ENCODE peak calls at places on chromosomes 4 and X, in five cellular contexts. S is DND-41, W is fibroblast of pulmonary artery, D is A549, R is neural progenitor cell. V is an unnamed sample.

GRCh38 chr4:108885211-108885610 is 122.4 kb upstream of the ETNPPL start:
- DNase-seq in S (no peak), W (peak), D (no peak), R (no peak), V (no peak)

GRCh38 chr4:95835672-95836071 is 4.2 kb upstream of the PDHA2 start:
- DNase-seq in S (peak), W (no peak), D (no peak), R (peak), V (peak)

GRCh38 chr4:912548-913279 is 19.4 kb downstream of the GAK start:
- DNase-seq in S (no peak), W (no peak), D (no peak), R (no peak), V (no peak)

GRCh38 chrX:142601792-142602191 is 396.7 kb upstream of the MAGEC2 start:
- DNase-seq in S (no peak), W (no peak), D (no peak), R (no peak), V (no peak)

GRCh38 chr4:41787931-41788330 is 39.4 kb upstream of the PHOX2B start:
- DNase-seq in S (no peak), W (no peak), D (no peak), R (no peak), V (no peak)

GRCh38 chr4:107037188-107037587 is 1.1 kb upstream of the DKK2 start:
- DNase-seq in S (no peak), W (peak), D (no peak), R (peak), V (no peak)

GRCh38 chr4:110122201-110122600 is 76.2 kb downstream of the ELOVL6 start:
- DNase-seq in S (no peak), W (peak), D (no peak), R (no peak), V (no peak)

GRCh38 chr4:182736207-182736606 is 181.0 kb downstream of the DCTD start:
- DNase-seq in S (no peak), W (no peak), D (no peak), R (no peak), V (no peak)

DNA sequence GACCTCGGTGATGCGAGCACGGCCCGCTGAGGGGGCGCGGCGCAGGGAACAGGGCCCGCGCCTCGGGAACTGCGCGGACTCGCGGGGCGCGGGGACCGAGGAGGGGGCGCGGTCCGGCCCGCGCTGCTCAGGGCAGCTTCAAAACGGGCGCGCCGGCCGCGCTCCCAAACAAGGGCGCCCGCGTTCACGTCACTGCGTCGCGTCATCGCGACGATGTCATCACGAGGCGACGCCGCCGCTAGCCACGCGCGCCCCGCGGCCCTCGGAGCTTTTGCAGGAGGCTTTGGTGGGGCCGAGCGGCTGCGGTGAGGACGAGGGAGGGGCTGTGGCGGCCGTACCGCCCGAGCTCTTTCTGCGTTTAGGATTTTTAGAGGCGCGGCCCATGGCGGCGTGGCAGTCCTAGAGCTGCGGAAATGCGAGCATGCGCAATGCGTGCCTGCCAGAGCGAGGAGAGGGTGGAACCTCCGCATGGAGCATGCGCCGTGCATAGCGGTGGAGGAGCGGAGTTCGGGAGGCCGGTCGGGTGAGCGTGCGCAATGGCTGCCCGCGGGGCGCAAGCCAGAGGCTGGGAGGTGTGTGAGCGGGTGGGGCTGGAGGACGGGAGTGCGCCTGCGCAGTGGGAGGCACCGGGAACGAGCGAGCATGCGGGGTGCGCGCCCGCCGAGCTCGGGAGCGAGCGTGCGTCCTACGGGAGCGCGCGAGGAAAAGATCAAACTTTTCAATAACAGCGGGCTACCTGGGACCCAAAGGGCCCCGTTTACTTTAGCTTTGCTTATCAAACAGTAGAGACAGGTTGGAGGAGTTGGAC is at the start of gene PPP2R3B:
- DNase-seq in S (peak), W (peak), D (peak), R (peak), V (peak)
- TF ChIP-seq CTCF in S (no peak), W (no peak), D (no peak), R (no peak), V (no peak)

GRCh38 chrX:148382983-148383382 is 117.4 kb upstream of the AFF2 start:
- DNase-seq in S (no peak), W (no peak), D (no peak), R (peak), V (no peak)

GRCh38 chrX:148380614-148381561 is 119.5 kb upstream of the AFF2 start:
- DNase-seq in S (peak), W (no peak), D (no peak), R (no peak), V (peak)

GRCh38 chrX:148380107-148380506 is 120.3 kb upstream of the AFF2 start:
- DNase-seq in S (peak), W (no peak), D (no peak), R (no peak), V (no peak)

GRCh38 chrX:148385471-148385870 is 114.9 kb upstream of the AFF2 start:
- DNase-seq in S (no peak), W (no peak), D (no peak), R (no peak), V (no peak)

DNA sequence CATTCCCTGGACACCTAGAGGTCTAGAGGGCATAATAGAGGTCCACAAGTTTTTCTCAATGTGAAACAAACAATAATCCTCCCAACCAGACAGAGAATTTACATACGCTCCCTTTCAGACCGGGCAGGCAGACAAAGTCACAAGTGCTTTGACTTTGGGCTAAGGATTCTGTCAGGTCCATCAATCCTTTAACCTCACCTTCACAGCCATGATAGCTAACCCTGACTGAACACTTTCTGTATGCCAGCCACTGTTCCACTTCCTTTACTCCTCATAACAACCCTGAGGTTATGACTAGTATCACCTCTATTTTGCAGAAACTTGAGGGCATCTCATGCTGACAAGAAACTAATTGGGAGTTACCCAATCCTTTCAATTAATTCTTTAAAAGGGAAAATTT is 118.8 kb upstream of the AFF2 start:
- DNase-seq in S (peak), W (no peak), D (no peak), R (no peak), V (peak)
- H3K4me3 ChIP-seq in S (peak), W (no peak), D (no peak), R (no peak), V (peak)

GRCh38 chrX:140317462-140317861 is 187.4 kb downstream of the SOX3 start:
- DNase-seq in S (no peak), W (no peak), D (no peak), R (no peak), V (no peak)
- TF ChIP-seq CTCF in S (no peak), W (no peak), D (no peak), R (peak), V (no peak)

GRCh38 chr4:169031392-169031791 is 21.3 kb upstream of the CBR4 start:
- DNase-seq in S (no peak), W (no peak), D (no peak), R (no peak), V (no peak)

GRCh38 chr4:169030575-169030982 is 20.5 kb upstream of the CBR4 start:
- DNase-seq in S (no peak), W (peak), D (peak), R (no peak), V (no peak)

GRCh38 chr4:169032194-169032593 is 22.1 kb upstream of the CBR4 start:
- DNase-seq in S (no peak), W (no peak), D (no peak), R (no peak), V (no peak)

GRCh38 chr4:169027663-169028062 is 17.6 kb upstream of the CBR4 start:
- DNase-seq in S (no peak), W (no peak), D (no peak), R (no peak), V (no peak)

GRCh38 chr4:169029947-169030346 is 19.9 kb upstream of the CBR4 start:
- DNase-seq in S (no peak), W (no peak), D (no peak), R (no peak), V (no peak)
- H3K4me3 ChIP-seq in S (no peak), W (no peak), D (peak), R (no peak), V (no peak)